ENCODE peak calls at places on chromosomes 1 and 21, in five cellular contexts. I is H54, O is GM13976, E is HCT116, B is heart right ventricle. Y is an unnamed sample.

GRCh38 chr1:38061883-38062328 is 15.3 kb upstream of the POU3F1 start:
- DNase-seq in E (no peak), O (peak), B (no peak), I (no peak), Y (no peak)

GRCh38 chr1:152347116-152347728 is 12.6 kb downstream of the FLG2 start:
- DNase-seq in E (peak), B (peak), O (peak), I (no peak), Y (peak)

GRCh38 chr1:29586991-29587745 is 350.8 kb downstream of the PTPRU start:
- DNase-seq in B (no peak), O (no peak), E (no peak), I (no peak), Y (no peak)

GRCh38 chr1:21294266-21295058 is 4.2 kb upstream of the ECE1 start:
- DNase-seq in O (peak), B (no peak), E (peak), I (no peak), Y (peak)

GRCh38 chr1:109396971-109397370 is 747 bp downstream of the SORT1 start:
- DNase-seq in B (no peak), O (no peak), I (no peak), E (no peak), Y (peak)

GRCh38 chr1:164637461-164638375 is 78.7 kb downstream of the PBX1 start:
- DNase-seq in O (no peak), I (peak), E (peak), B (peak), Y (peak)

GRCh38 chr1:225777058-225777582 is 506 bp upstream of the SRP9 start:
- DNase-seq in B (no peak), O (no peak), I (no peak), E (no peak), Y (no peak)

GRCh38 chr1:210222288-210223006 is 10.1 kb upstream of the SERTAD4 start:
- DNase-seq in O (no peak), I (no peak), E (no peak), B (no peak), Y (peak)

GRCh38 chr21:38669186-38669585 is 136.5 kb upstream of the ETS2 start:
- DNase-seq in B (no peak), I (no peak), O (no peak), E (no peak), Y (peak)

GRCh38 chr1:216535059-216535458 is 111.8 kb upstream of the USH2A start:
- DNase-seq in O (no peak), I (no peak), B (no peak), E (no peak), Y (peak)

GRCh38 chr1:9822897-9823692 is 670 bp downstream of the CLSTN1 start:
- DNase-seq in B (no peak), E (no peak), I (peak), O (peak), Y (peak)

GRCh38 chr1:170765712-170766330 is 101.9 kb downstream of the PRRX1 start:
- DNase-seq in I (no peak), O (no peak), B (no peak), E (peak), Y (peak)

GRCh38 chr1:202649553-202650392 is 60.5 kb downstream of the SYT2 start:
- DNase-seq in B (peak), E (no peak), O (no peak), I (no peak), Y (no peak)

GRCh38 chr1:152735648-152736047 is 22.2 kb upstream of the KPRP start:
- DNase-seq in O (no peak), I (no peak), E (no peak), B (no peak), Y (no peak)

GRCh38 chr1:84834419-84835064 is 58.5 kb downstream of the LPAR3 start:
- DNase-seq in I (no peak), E (no peak), O (no peak), B (no peak), Y (no peak)

GRCh38 chr1:204450461-204451257 is 39.0 kb upstream of the PPP1R15B start:
- DNase-seq in O (no peak), E (no peak), B (peak), I (no peak), Y (no peak)

GRCh38 chr1:66730462-66730861 is 21.8 kb upstream of the DYNLT5 start:
- DNase-seq in E (no peak), I (no peak), B (no peak), O (no peak), Y (no peak)

GRCh38 chr1:186409091-186409490 is 33.5 kb downstream of the ODR4 start:
- DNase-seq in E (no peak), B (no peak), O (peak), I (no peak), Y (peak)

GRCh38 chr21:32966120-32966519 is 59.6 kb upstream of the OLIG2 start:
- DNase-seq in I (no peak), B (no peak), O (no peak), E (no peak), Y (no peak)

GRCh38 chr1:19505694-19506457 is 20.5 kb upstream of the CAPZB start:
- DNase-seq in E (no peak), O (peak), I (no peak), B (peak), Y (no peak)

GRCh38 chr1:11537854-11538591 is 59.1 kb downstream of the DISP3 start:
- DNase-seq in E (no peak), B (no peak), O (no peak), I (no peak), Y (no peak)

GRCh38 chr1:232704694-232705680 is 75.1 kb upstream of the SIPA1L2 start:
- DNase-seq in B (peak), E (peak), O (no peak), I (peak), Y (peak)

GRCh38 chr1:89927037-89927436 is 67.9 kb upstream of the ZNF326 start:
- DNase-seq in B (no peak), E (no peak), O (no peak), I (no peak), Y (no peak)

GRCh38 chr1:224851210-224851849 is 78.1 kb upstream of the DNAH14 start:
- DNase-seq in I (peak), O (peak), B (peak), E (peak), Y (peak)

GRCh38 chr21:33966324-33966949 is 50.8 kb upstream of the ATP5PO start:
- DNase-seq in O (no peak), B (no peak), I (no peak), E (no peak), Y (no peak)

GRCh38 chr1:203450016-203450415 is 25.6 kb upstream of the PRELP start:
- DNase-seq in I (no peak), O (no peak), B (no peak), E (no peak), Y (no peak)

GRCh38 chr1:198054510-198054909 is 102.3 kb upstream of the NEK7 start:
- DNase-seq in I (no peak), B (no peak), O (no peak), E (no peak), Y (no peak)

GRCh38 chr1:147243228-147243685 is 773 bp downstream of the CHD1L start:
- DNase-seq in I (no peak), O (peak), B (no peak), E (no peak), Y (no peak)